ENCODE peak calls at places on chromosomes 1 and 21, in six cellular contexts. One of them, this sample, is unnamed. For H3K4me1, the result is how much of the 10 kb centered on the place peaks cover.

GRCh38 chr1:115314765-115315164 is 23.3 kb downstream of the NGF start:
- DNase-seq in hepatocyte: peak
- DNase-seq in neural progenitor cell: no peak
- DNase-seq in mammary epithelial cell: peak
- DNase-seq in testis: no peak
- DNase-seq in CD4-positive, alpha-beta memory T cell: no peak
- DNase-seq in this sample: no peak

GRCh38 chr1:79859212-79859948 is 852.9 kb upstream of the ADGRL4 start:
- DNase-seq in hepatocyte: peak
- DNase-seq in neural progenitor cell: no peak
- DNase-seq in mammary epithelial cell: peak
- DNase-seq in testis: no peak
- DNase-seq in CD4-positive, alpha-beta memory T cell: no peak
- DNase-seq in this sample: no peak

GRCh38 chr1:47436304-47436978 is 1.4 kb upstream of the FOXD2 start:
- DNase-seq in hepatocyte: peak
- DNase-seq in neural progenitor cell: peak
- DNase-seq in mammary epithelial cell: peak
- DNase-seq in testis: peak
- DNase-seq in CD4-positive, alpha-beta memory T cell: peak
- DNase-seq in this sample: peak

GRCh38 chr1:150564051-150564991 is 15.1 kb downstream of the MCL1 start:
- DNase-seq in hepatocyte: peak
- DNase-seq in neural progenitor cell: no peak
- DNase-seq in mammary epithelial cell: no peak
- DNase-seq in testis: no peak
- DNase-seq in CD4-positive, alpha-beta memory T cell: peak
- DNase-seq in this sample: no peak

GRCh38 chr1:245319161-245319560 is 164.4 kb downstream of the KIF26B start:
- DNase-seq in hepatocyte: no peak
- DNase-seq in neural progenitor cell: no peak
- DNase-seq in mammary epithelial cell: no peak
- DNase-seq in testis: no peak
- DNase-seq in CD4-positive, alpha-beta memory T cell: no peak
- DNase-seq in this sample: no peak

GRCh38 chr1:43586136-43586726 is 55.5 kb downstream of the PTPRF start:
- DNase-seq in hepatocyte: no peak
- DNase-seq in neural progenitor cell: no peak
- DNase-seq in mammary epithelial cell: peak
- DNase-seq in testis: no peak
- DNase-seq in CD4-positive, alpha-beta memory T cell: no peak
- DNase-seq in this sample: no peak

GRCh38 chr1:184745110-184745509 is 9.5 kb downstream of the EDEM3 start:
- DNase-seq in hepatocyte: no peak
- DNase-seq in neural progenitor cell: no peak
- DNase-seq in mammary epithelial cell: no peak
- DNase-seq in testis: no peak
- DNase-seq in CD4-positive, alpha-beta memory T cell: no peak
- DNase-seq in this sample: no peak

GRCh38 chr21:39326607-39327307 is 13.3 kb upstream of the BRWD1 start:
- DNase-seq in hepatocyte: no peak
- DNase-seq in neural progenitor cell: no peak
- DNase-seq in mammary epithelial cell: no peak
- DNase-seq in testis: no peak
- DNase-seq in CD4-positive, alpha-beta memory T cell: no peak
- DNase-seq in this sample: no peak

GRCh38 chr1:101474039-101474665 is 237.3 kb downstream of the S1PR1 start:
- DNase-seq in hepatocyte: peak
- DNase-seq in neural progenitor cell: peak
- DNase-seq in mammary epithelial cell: peak
- DNase-seq in testis: peak
- DNase-seq in CD4-positive, alpha-beta memory T cell: no peak
- DNase-seq in this sample: no peak

GRCh38 chr1:183877321-183877720 is 72.4 kb downstream of the RGL1 start:
- DNase-seq in hepatocyte: peak
- DNase-seq in neural progenitor cell: peak
- DNase-seq in mammary epithelial cell: no peak
- DNase-seq in testis: peak
- DNase-seq in CD4-positive, alpha-beta memory T cell: no peak
- DNase-seq in this sample: peak

GRCh38 chr1:175504875-175505555 is 238.4 kb downstream of the TNR start:
- DNase-seq in hepatocyte: no peak
- DNase-seq in neural progenitor cell: no peak
- DNase-seq in mammary epithelial cell: no peak
- DNase-seq in testis: no peak
- DNase-seq in CD4-positive, alpha-beta memory T cell: no peak
- DNase-seq in this sample: peak

GRCh38 chr1:59360170-59360569 is 63.3 kb downstream of the FGGY start:
- DNase-seq in hepatocyte: no peak
- DNase-seq in neural progenitor cell: no peak
- DNase-seq in mammary epithelial cell: peak
- DNase-seq in testis: no peak
- DNase-seq in CD4-positive, alpha-beta memory T cell: no peak
- DNase-seq in this sample: peak

GRCh38 chr1:104028670-104029069 is 279.0 kb downstream of the AMY1C start:
- DNase-seq in hepatocyte: no peak
- DNase-seq in neural progenitor cell: no peak
- DNase-seq in mammary epithelial cell: no peak
- DNase-seq in testis: no peak
- DNase-seq in CD4-positive, alpha-beta memory T cell: no peak
- DNase-seq in this sample: no peak
- H3K4me3 ChIP-seq in hepatocyte: no peak
- H3K4me3 ChIP-seq in neural progenitor cell: no peak
- H3K4me3 ChIP-seq in mammary epithelial cell: no peak
- H3K4me3 ChIP-seq in testis: no peak
- H3K4me3 ChIP-seq in CD4-positive, alpha-beta memory T cell: no peak
- H3K4me3 ChIP-seq in this sample: no peak

GRCh38 chr1:23477359-23478144 is 6.4 kb downstream of the ASAP3 start:
- DNase-seq in hepatocyte: no peak
- DNase-seq in neural progenitor cell: no peak
- DNase-seq in mammary epithelial cell: peak
- DNase-seq in testis: no peak
- DNase-seq in CD4-positive, alpha-beta memory T cell: no peak
- DNase-seq in this sample: no peak
- H3K4me1 ChIP-seq in hepatocyte: under half
- H3K4me1 ChIP-seq in neural progenitor cell: under half
- H3K4me1 ChIP-seq in mammary epithelial cell: under half
- H3K4me1 ChIP-seq in testis: under half
- H3K4me1 ChIP-seq in CD4-positive, alpha-beta memory T cell: under half
- H3K4me1 ChIP-seq in this sample: half or more

DNA sequence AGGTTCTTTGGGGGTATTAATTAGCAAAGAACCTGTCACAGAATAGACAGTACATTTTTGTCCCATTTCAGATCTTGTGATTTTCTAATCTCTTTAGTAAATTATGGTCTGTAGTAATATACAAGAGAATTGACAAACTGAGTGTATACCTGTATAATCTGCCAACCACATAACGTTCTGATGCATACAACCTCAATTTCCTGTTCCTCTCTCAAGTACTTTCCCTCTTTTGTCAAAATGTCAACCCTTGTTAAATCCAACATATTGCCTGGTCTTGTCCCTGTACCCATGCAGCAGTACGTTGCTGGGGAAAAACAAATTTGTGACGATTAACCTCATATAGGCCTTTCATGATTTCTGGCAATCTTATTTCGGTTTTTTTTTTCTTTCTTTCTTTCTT is 1.1 kb downstream of the ARV1 start:
- DNase-seq in hepatocyte: no peak
- DNase-seq in neural progenitor cell: no peak
- DNase-seq in mammary epithelial cell: no peak
- DNase-seq in testis: no peak
- DNase-seq in CD4-positive, alpha-beta memory T cell: peak
- DNase-seq in this sample: no peak
- H3K4me3 ChIP-seq in hepatocyte: no peak
- H3K4me3 ChIP-seq in neural progenitor cell: peak
- H3K4me3 ChIP-seq in mammary epithelial cell: peak
- H3K4me3 ChIP-seq in testis: no peak
- H3K4me3 ChIP-seq in CD4-positive, alpha-beta memory T cell: no peak
- H3K4me3 ChIP-seq in this sample: no peak

DNA sequence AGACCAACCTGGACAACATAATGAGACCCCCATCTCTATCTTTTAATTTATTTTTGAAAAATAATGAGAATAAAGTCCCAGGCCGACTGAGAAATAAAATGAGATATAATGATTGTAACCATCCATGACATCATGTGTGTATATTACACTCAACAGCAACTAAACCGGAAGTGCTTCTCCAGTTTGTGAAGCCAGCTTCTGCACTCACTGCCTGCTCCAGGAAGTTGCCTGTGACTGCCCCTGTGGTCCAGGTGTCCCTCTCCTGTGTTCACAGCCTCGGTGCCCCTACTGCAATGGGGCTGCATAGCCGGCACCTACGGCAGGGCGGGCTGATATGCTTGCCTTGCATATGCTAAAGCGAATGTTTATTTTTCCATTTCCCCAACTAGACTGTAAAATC is 68.3 kb downstream of the SSBP3 start:
- DNase-seq in hepatocyte: no peak
- DNase-seq in neural progenitor cell: no peak
- DNase-seq in mammary epithelial cell: no peak
- DNase-seq in testis: no peak
- DNase-seq in CD4-positive, alpha-beta memory T cell: no peak
- DNase-seq in this sample: no peak
- H3K4me1 ChIP-seq in hepatocyte: half or more
- H3K4me1 ChIP-seq in neural progenitor cell: half or more
- H3K4me1 ChIP-seq in mammary epithelial cell: under half
- H3K4me1 ChIP-seq in testis: under half
- H3K4me1 ChIP-seq in CD4-positive, alpha-beta memory T cell: under half
- H3K4me1 ChIP-seq in this sample: under half

GRCh38 chr1:32886828-32887414 is 630 bp downstream of the HPCA start:
- DNase-seq in hepatocyte: no peak
- DNase-seq in neural progenitor cell: no peak
- DNase-seq in mammary epithelial cell: no peak
- DNase-seq in testis: no peak
- DNase-seq in CD4-positive, alpha-beta memory T cell: no peak
- DNase-seq in this sample: no peak

GRCh38 chr1:32885691-32886011 is 640 bp upstream of the HPCA start:
- DNase-seq in hepatocyte: no peak
- DNase-seq in neural progenitor cell: peak
- DNase-seq in mammary epithelial cell: no peak
- DNase-seq in testis: no peak
- DNase-seq in CD4-positive, alpha-beta memory T cell: no peak
- DNase-seq in this sample: no peak

GRCh38 chr1:32887623-32888022 is 1.3 kb downstream of the HPCA start:
- DNase-seq in hepatocyte: no peak
- DNase-seq in neural progenitor cell: no peak
- DNase-seq in mammary epithelial cell: no peak
- DNase-seq in testis: no peak
- DNase-seq in CD4-positive, alpha-beta memory T cell: no peak
- DNase-seq in this sample: no peak

GRCh38 chr1:32884726-32885125 is 1.6 kb upstream of the HPCA start:
- DNase-seq in hepatocyte: no peak
- DNase-seq in neural progenitor cell: no peak
- DNase-seq in mammary epithelial cell: no peak
- DNase-seq in testis: no peak
- DNase-seq in CD4-positive, alpha-beta memory T cell: no peak
- DNase-seq in this sample: no peak

DNA sequence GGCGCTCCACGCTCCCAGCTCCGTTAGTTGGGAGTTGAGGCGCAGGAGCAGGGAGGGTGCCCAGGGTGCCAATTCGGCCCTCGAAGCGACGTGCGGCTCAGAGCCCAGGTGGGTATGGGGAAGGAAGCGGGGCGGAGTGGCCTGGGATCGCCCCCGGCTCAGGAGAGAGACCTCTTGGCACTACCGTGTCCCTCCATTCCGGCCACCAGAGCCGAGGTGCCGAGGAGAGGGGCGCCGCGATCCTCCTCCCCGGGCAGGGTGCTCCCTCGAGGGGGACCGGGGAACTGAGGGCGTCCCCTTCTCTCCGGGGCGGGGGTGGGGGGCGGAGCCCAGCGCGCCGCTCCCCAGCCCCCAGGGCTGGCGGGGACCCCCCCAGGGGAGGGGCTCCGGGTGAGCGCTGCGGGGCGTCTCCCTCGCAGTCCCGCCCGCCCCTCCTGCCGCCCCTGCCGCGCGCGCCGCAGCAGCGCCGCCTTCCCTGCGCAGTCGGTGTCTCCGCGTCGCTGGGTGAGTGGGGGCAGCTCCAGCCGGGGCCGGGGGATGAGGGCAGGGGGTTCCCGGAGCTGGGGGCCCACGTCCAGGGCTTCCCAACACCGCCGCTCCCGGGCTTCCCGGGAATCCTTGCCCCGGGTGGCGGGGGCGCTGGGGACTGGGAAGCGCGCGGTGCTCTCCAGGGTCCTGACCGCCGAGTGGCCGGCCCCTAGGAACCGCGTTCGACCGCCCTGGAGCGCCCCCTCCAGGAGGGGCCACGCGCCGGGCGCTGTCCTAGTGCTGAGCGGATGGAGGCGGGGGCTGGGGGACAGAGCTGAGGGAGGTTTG is at the start of gene HPCA:
- DNase-seq in hepatocyte: peak
- DNase-seq in neural progenitor cell: peak
- DNase-seq in mammary epithelial cell: peak
- DNase-seq in testis: peak
- DNase-seq in CD4-positive, alpha-beta memory T cell: no peak
- DNase-seq in this sample: peak
- H3K4me3 ChIP-seq in hepatocyte: no peak
- H3K4me3 ChIP-seq in neural progenitor cell: peak
- H3K4me3 ChIP-seq in mammary epithelial cell: no peak
- H3K4me3 ChIP-seq in testis: peak
- H3K4me3 ChIP-seq in CD4-positive, alpha-beta memory T cell: no peak
- H3K4me3 ChIP-seq in this sample: no peak

GRCh38 chr1:8012955-8013354 is 13.2 kb downstream of the ERRFI1 start:
- DNase-seq in hepatocyte: no peak
- DNase-seq in neural progenitor cell: no peak
- DNase-seq in mammary epithelial cell: no peak
- DNase-seq in testis: no peak
- DNase-seq in CD4-positive, alpha-beta memory T cell: no peak
- DNase-seq in this sample: no peak

GRCh38 chr1:8013399-8013798 is 12.7 kb downstream of the ERRFI1 start:
- DNase-seq in hepatocyte: no peak
- DNase-seq in neural progenitor cell: no peak
- DNase-seq in mammary epithelial cell: no peak
- DNase-seq in testis: no peak
- DNase-seq in CD4-positive, alpha-beta memory T cell: no peak
- DNase-seq in this sample: no peak

GRCh38 chr1:8015036-8015808 is 10.9 kb downstream of the ERRFI1 start:
- DNase-seq in hepatocyte: peak
- DNase-seq in neural progenitor cell: peak
- DNase-seq in mammary epithelial cell: peak
- DNase-seq in testis: peak
- DNase-seq in CD4-positive, alpha-beta memory T cell: peak
- DNase-seq in this sample: peak

GRCh38 chr1:8014381-8014988 is 11.6 kb downstream of the ERRFI1 start:
- DNase-seq in hepatocyte: no peak
- DNase-seq in neural progenitor cell: no peak
- DNase-seq in mammary epithelial cell: no peak
- DNase-seq in testis: no peak
- DNase-seq in CD4-positive, alpha-beta memory T cell: no peak
- DNase-seq in this sample: no peak

GRCh38 chr1:8013800-8014199 is 12.3 kb downstream of the ERRFI1 start:
- DNase-seq in hepatocyte: no peak
- DNase-seq in neural progenitor cell: no peak
- DNase-seq in mammary epithelial cell: no peak
- DNase-seq in testis: no peak
- DNase-seq in CD4-positive, alpha-beta memory T cell: no peak
- DNase-seq in this sample: no peak
- H3K4me1 ChIP-seq in hepatocyte: under half
- H3K4me1 ChIP-seq in neural progenitor cell: under half
- H3K4me1 ChIP-seq in mammary epithelial cell: under half
- H3K4me1 ChIP-seq in testis: under half
- H3K4me1 ChIP-seq in CD4-positive, alpha-beta memory T cell: under half
- H3K4me1 ChIP-seq in this sample: half or more

This sample was measured in body of pancreas.